ENCODE peak calls at places on chromosomes 2 and 18, in seven cellular contexts. A, K, U, Y, X, H and F are unnamed samples.

GRCh38 chr2:174492963-174493431 is 6.2 kb upstream of the GPR155 start:
- DNase-seq in A (no peak), K (no peak), U (no peak), Y (no peak), X (no peak), H (no peak), F (peak; percentile 65)

GRCh38 chr2:179447426-179447825 is 182.8 kb upstream of the SESTD1 start:
- DNase-seq in A (no peak), K (no peak), U (no peak), Y (no peak), X (no peak), H (no peak), F (no peak)

GRCh38 chr2:239193925-239194687 is 206.7 kb downstream of the HDAC4 start:
- DNase-seq in A (no peak), K (peak; percentile 34), U (peak; percentile 37), Y (no peak), X (no peak), H (no peak), F (no peak)

GRCh38 chr2:97785818-97786217 is 72.4 kb downstream of the ZAP70 start:
- DNase-seq in A (no peak), K (no peak), U (no peak), Y (no peak), X (no peak), H (no peak), F (no peak)

GRCh38 chr2:37190290-37190689 is 1.8 kb upstream of the SULT6B1 start:
- DNase-seq in A (peak; percentile 9), K (no peak), U (no peak), Y (no peak), X (no peak), H (no peak), F (no peak)

GRCh38 chr18:59067873-59068272 is 71.8 kb upstream of the SEC11C start:
- DNase-seq in A (no peak), K (no peak), U (peak; percentile 30), Y (no peak), X (no peak), H (peak; percentile 56), F (peak; percentile 37)

GRCh38 chr2:176239016-176239415 is 30.2 kb upstream of the MTX2 start:
- DNase-seq in A (no peak), K (no peak), U (no peak), Y (no peak), X (no peak), H (no peak), F (no peak)

GRCh38 chr2:36376992-36377738 is 21.6 kb downstream of the CRIM1 start:
- DNase-seq in A (no peak), K (no peak), U (no peak), Y (no peak), X (peak; percentile 85), H (peak; percentile 96), F (no peak)

GRCh38 chr2:37324786-37325624 is at the start of gene PRKD3:
- DNase-seq in A (peak; percentile 43), K (peak; percentile 80), U (no peak), Y (peak; percentile 27), X (peak; percentile 55), H (peak; percentile 69), F (no peak)

GRCh38 chr18:48320639-48320945 is 88.6 kb downstream of the ZBTB7C start:
- DNase-seq in A (no peak), K (no peak), U (no peak), Y (no peak), X (no peak), H (no peak), F (no peak)

GRCh38 chr2:15471606-15472005 is 89.5 kb downstream of the NBAS start:
- DNase-seq in A (no peak), K (no peak), U (no peak), Y (peak; percentile 13), X (no peak), H (no peak), F (no peak)

GRCh38 chr2:189022002-189022401 is 47.8 kb downstream of the COL3A1 start:
- DNase-seq in A (peak; percentile 96), K (no peak), U (no peak), Y (no peak), X (no peak), H (peak; percentile 17), F (no peak)

GRCh38 chr2:144079808-144080207 is 440.1 kb downstream of the ZEB2 start:
- DNase-seq in A (no peak), K (no peak), U (no peak), Y (no peak), X (no peak), H (no peak), F (no peak)

GRCh38 chr2:101433465-101433864 is 41.4 kb downstream of the RFX8 start:
- DNase-seq in A (no peak), K (no peak), U (no peak), Y (no peak), X (no peak), H (no peak), F (no peak)

GRCh38 chr2:128755693-128756371 is 437.2 kb upstream of the HS6ST1 start:
- DNase-seq in A (no peak), K (no peak), U (no peak), Y (no peak), X (no peak), H (no peak), F (no peak)

GRCh38 chr18:46700026-46700425 is 43.0 kb upstream of the LOXHD1 start:
- DNase-seq in A (no peak), K (no peak), U (no peak), Y (no peak), X (no peak), H (no peak), F (no peak)

GRCh38 chr2:203453858-203454451 is 81.1 kb downstream of the RAPH1 start:
- DNase-seq in A (peak; percentile 77), K (no peak), U (peak; percentile 30), Y (peak; percentile 61), X (no peak), H (peak; percentile 67), F (peak; percentile 71)

GRCh38 chr2:168635065-168635577 is 167.3 kb upstream of the NOSTRIN start:
- DNase-seq in A (peak; percentile 79), K (peak; percentile 32), U (peak; percentile 57), Y (no peak), X (no peak), H (no peak), F (no peak)

GRCh38 chr2:233080836-233081229 is 20.7 kb downstream of the INPP5D start:
- DNase-seq in A (no peak), K (no peak), U (no peak), Y (no peak), X (no peak), H (no peak), F (no peak)

GRCh38 chr2:128832946-128833560 is 514.4 kb upstream of the HS6ST1 start:
- DNase-seq in A (no peak), K (no peak), U (peak; percentile 37), Y (no peak), X (no peak), H (no peak), F (no peak)

GRCh38 chr2:16671760-16672159 is 6.1 kb upstream of the CYRIA start:
- DNase-seq in A (peak; percentile 22), K (no peak), U (no peak), Y (no peak), X (peak; percentile 43), H (no peak), F (no peak)

GRCh38 chr18:35939166-35939565 is 33.3 kb upstream of the RMP24 start:
- DNase-seq in A (no peak), K (peak; percentile 74), U (peak; percentile 62), Y (no peak), X (no peak), H (peak; percentile 3), F (peak; percentile 1)
- H3K27ac ChIP-seq in A (no peak overlapping the region), K (no peak overlapping the region), U (no peak overlapping the region), Y (no peak overlapping the region), X (no peak overlapping the region), H (peak overlapping the region; percentile 74), F (no peak overlapping the region)

GRCh38 chr2:6676245-6676644 is 189.5 kb downstream of the CMPK2 start:
- DNase-seq in A (no peak), K (no peak), U (no peak), Y (no peak), X (no peak), H (no peak), F (no peak)

GRCh38 chr2:6679481-6679880 is 186.2 kb downstream of the CMPK2 start:
- DNase-seq in A (no peak), K (no peak), U (peak; percentile 21), Y (no peak), X (no peak), H (no peak), F (no peak)

GRCh38 chr2:6674381-6674780 is 191.3 kb downstream of the CMPK2 start:
- DNase-seq in A (no peak), K (no peak), U (peak; percentile 22), Y (no peak), X (no peak), H (no peak), F (no peak)

DNA sequence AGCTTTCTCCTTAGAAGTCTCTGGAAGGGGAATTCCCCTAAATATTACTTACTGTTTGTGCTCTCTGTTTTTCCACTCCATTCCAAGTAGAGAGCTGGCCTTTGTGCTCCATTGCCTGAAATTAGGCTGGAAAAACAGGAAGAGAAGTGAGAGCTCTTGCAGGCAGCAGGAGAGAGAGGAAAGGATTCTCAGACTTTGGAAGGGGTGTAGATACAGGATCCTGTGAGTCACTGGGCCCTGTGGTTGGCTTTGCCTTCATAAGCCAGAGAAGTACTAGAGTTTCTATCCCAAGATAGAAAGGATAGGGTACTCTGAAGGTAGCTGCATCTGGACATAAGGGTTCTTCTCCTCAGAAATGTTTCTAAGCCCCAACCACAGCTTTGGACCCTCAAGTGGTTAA is 188.9 kb downstream of the CMPK2 start:
- DNase-seq in A (no peak), K (no peak), U (no peak), Y (no peak), X (no peak), H (no peak), F (no peak)
- H3K79me2 ChIP-seq in A (no peaks in the 10 kb centered on the region), K (no peaks in the 10 kb centered on the region), U (no peaks in the 10 kb centered on the region), Y (no peaks in the 10 kb centered on the region), X (no peaks in the 10 kb centered on the region), H (no peaks in the 10 kb centered on the region), F (no peaks in the 10 kb centered on the region)

GRCh38 chr2:70420005-70420580 is 118.2 kb upstream of the FAM136A start:
- DNase-seq in A (no peak), K (no peak), U (peak; percentile 47), Y (no peak), X (no peak), H (no peak), F (no peak)
- H3K27ac ChIP-seq in A (no peak overlapping the region), K (no peak overlapping the region), U (no peak overlapping the region), Y (no peak overlapping the region), X (no peak overlapping the region), H (no peak overlapping the region), F (no peak overlapping the region)

GRCh38 chr18:9495916-9496540 is 20.7 kb downstream of the RALBP1 start:
- DNase-seq in A (no peak), K (no peak), U (no peak), Y (no peak), X (no peak), H (no peak), F (no peak)
- H3K79me2 ChIP-seq in A (peaks cover 19% of the 10 kb centered on the region), K (peaks cover 5% of the 10 kb centered on the region), U (peaks cover 76% of the 10 kb centered on the region), Y (peaks cover 36% of the 10 kb centered on the region), X (peaks cover 66% of the 10 kb centered on the region), H (peaks cover 95% of the 10 kb centered on the region), F (peaks cover 98% of the 10 kb centered on the region)

GRCh38 chr2:64400103-64400728 is 53.7 kb upstream of the LGALSL start:
- DNase-seq in A (peak; percentile 41), K (no peak), U (no peak), Y (peak; percentile 60), X (peak; percentile 25), H (peak; percentile 80), F (no peak)
- H3K27ac ChIP-seq in A (no peak overlapping the region), K (no peak overlapping the region), U (no peak overlapping the region), Y (no peak overlapping the region), X (peak overlapping the region; percentile 93), H (peak overlapping the region; percentile 97), F (no peak overlapping the region)